ENCODE peak calls at places on chromosomes 16 and 17, in five cellular contexts. Y, Q, M, Z and V are unnamed samples.
A peak's percentile ranks its signal among the peaks of the same experiment; 100 is the strongest.

GRCh38 chr16:86882586-86883280 is 304.4 kb downstream of the FOXL1 start:
- DNase-seq in M (peak; percentile 73), Z (peak; percentile 70), Q (peak; percentile 34), Y (no peak), V (no peak)

GRCh38 chr17:31321481-31321880 is at the start of gene EVI2A:
- DNase-seq in Z (peak; percentile 88), Q (no peak), M (peak; percentile 92), Y (no peak), V (peak; percentile 92)

GRCh38 chr17:2609091-2609490 is 15.6 kb downstream of the PAFAH1B1 start:
- DNase-seq in Z (no peak), M (no peak), Q (no peak), Y (no peak), V (no peak)

GRCh38 chr17:63991611-63992010 is 6.5 kb upstream of the PRR29 start:
- DNase-seq in Z (no peak), Y (peak; percentile 24), Q (no peak), M (no peak), V (no peak)

GRCh38 chr16:17836868-17837602 is 366.3 kb upstream of the XYLT1 start:
- DNase-seq in Z (peak; percentile 10), Y (no peak), Q (no peak), M (peak; percentile 61), V (peak; percentile 2)

GRCh38 chr17:65230040-65230439 is 92.9 kb downstream of the RGS9 start:
- DNase-seq in Z (no peak), M (no peak), Y (no peak), Q (no peak), V (peak; percentile 54)

GRCh38 chr17:82328994-82329507 is 4.5 kb downstream of the SECTM1 start:
- DNase-seq in Y (no peak), Z (no peak), Q (no peak), M (no peak), V (no peak)

GRCh38 chr17:79504181-79504605 is 106.7 kb downstream of the RBFOX3 start:
- DNase-seq in Y (no peak), M (no peak), Z (no peak), Q (no peak), V (peak; percentile 74)

GRCh38 chr16:24723663-24724062 is 5.8 kb upstream of the TNRC6A start:
- DNase-seq in Q (no peak), M (peak; percentile 59), Y (no peak), Z (no peak), V (no peak)